ENCODE peak calls at places on chromosomes 1 and 21, in eight cellular contexts. I, P, A, F, Q, B, W and X are unnamed samples.

GRCh38 chr1:67834246-67834877 is 1.1 kb upstream of the GNG12 start:
- DNase-seq in I (no peak), P (no peak), A (no peak), F (no peak), Q (no peak), B (no peak), W (no peak), X (no peak)

GRCh38 chr21:43787180-43787533 is 2.2 kb upstream of the RRP1 start:
- DNase-seq in I (no peak), P (no peak), A (no peak), F (no peak), Q (no peak), B (no peak), W (no peak), X (no peak)

GRCh38 chr1:29626066-29626465 is 389.7 kb downstream of the PTPRU start:
- DNase-seq in I (no peak), P (no peak), A (no peak), F (no peak), Q (no peak), B (no peak), W (no peak), X (no peak)

GRCh38 chr1:174397261-174397660 is 50.5 kb upstream of the GPR52 start:
- DNase-seq in I (no peak), P (no peak), A (no peak), F (no peak), Q (no peak), B (no peak), W (no peak), X (no peak)

GRCh38 chr1:54255026-54255425 is 55.1 kb downstream of the MRPL37 start:
- DNase-seq in I (no peak), P (no peak), A (no peak), F (no peak), Q (no peak), B (no peak), W (no peak), X (no peak)

GRCh38 chr1:204975568-204976235 is 67.3 kb upstream of the CNTN2 start:
- DNase-seq in I (peak; percentile 58), P (peak; percentile 28), A (peak; percentile 78), F (peak; percentile 30), Q (peak; percentile 91), B (no peak), W (peak; percentile 83), X (peak; percentile 56)

GRCh38 chr1:162386292-162387225 is 5.0 kb downstream of the C1orf226 start:
- DNase-seq in I (no peak), P (no peak), A (no peak), F (no peak), Q (no peak), B (no peak), W (no peak), X (no peak)

GRCh38 chr1:6316240-6317100 is 55.6 kb upstream of the GPR153 start:
- DNase-seq in I (no peak), P (no peak), A (no peak), F (no peak), Q (no peak), B (no peak), W (no peak), X (no peak)

GRCh38 chr1:182699673-182700350 is 15.4 kb upstream of the RGS8 start:
- DNase-seq in I (no peak), P (no peak), A (no peak), F (no peak), Q (no peak), B (no peak), W (no peak), X (no peak)

GRCh38 chr21:46210378-46211136 is 18.0 kb downstream of the LSS start:
- DNase-seq in I (no peak), P (no peak), A (no peak), F (no peak), Q (no peak), B (no peak), W (no peak), X (no peak)

GRCh38 chr1:72282690-72283203 is 408 bp upstream of the NEGR1 start:
- DNase-seq in I (peak; percentile 56), P (no peak), A (peak; percentile 94), F (peak; percentile 49), Q (no peak), B (peak; percentile 15), W (peak; percentile 61), X (peak; percentile 29)

GRCh38 chr1:221804303-221804702 is 62.4 kb upstream of the DUSP10 start:
- DNase-seq in I (no peak), P (no peak), A (no peak), F (no peak), Q (no peak), B (no peak), W (no peak), X (no peak)

GRCh38 chr21:21165063-21165645 is 166.9 kb downstream of the NCAM2 start:
- DNase-seq in I (no peak), P (no peak), A (peak; percentile 8), F (no peak), Q (no peak), B (no peak), W (no peak), X (no peak)

GRCh38 chr1:189597083-189597482 is 880.6 kb downstream of the BRINP3 start:
- DNase-seq in I (no peak), P (no peak), A (peak; percentile 26), F (no peak), Q (no peak), B (no peak), W (no peak), X (no peak)

GRCh38 chr1:216758182-216758581 is 35.0 kb upstream of the ESRRG start:
- DNase-seq in I (no peak), P (no peak), A (no peak), F (no peak), Q (no peak), B (no peak), W (no peak), X (no peak)

GRCh38 chr1:6419803-6420593 is at the start of gene HES2:
- DNase-seq in I (peak; percentile 20), P (no peak), A (peak; percentile 58), F (no peak), Q (no peak), B (no peak), W (no peak), X (no peak)

GRCh38 chr1:86928819-86929218 is 14.4 kb downstream of the HS2ST1 start:
- DNase-seq in I (no peak), P (no peak), A (no peak), F (no peak), Q (no peak), B (no peak), W (no peak), X (no peak)

GRCh38 chr1:27864264-27864895 is 8.0 kb upstream of the THEMIS2 start:
- DNase-seq in I (no peak), P (no peak), A (no peak), F (no peak), Q (no peak), B (no peak), W (peak; percentile 66), X (no peak)

GRCh38 chr1:45769261-45769932 is 18.9 kb upstream of the IPP start:
- DNase-seq in I (no peak), P (no peak), A (peak; percentile 4), F (no peak), Q (no peak), B (no peak), W (no peak), X (no peak)

GRCh38 chr1:77824083-77824482 is 44.6 kb downstream of the MIGA1 start:
- DNase-seq in I (no peak), P (no peak), A (peak; percentile 49), F (no peak), Q (no peak), B (no peak), W (no peak), X (no peak)